ENCODE peak calls at places on chromosomes 5 and 9, in eight cellular contexts. One of them, this sample, is unnamed. For H3K4me1, the result is how much of the 10 kb centered on the place peaks cover.

GRCh38 chr9:133731876-133732321 is 6.3 kb downstream of the SARDH start:
- DNase-seq in left ventricle myocardium inferior: no peak
- DNase-seq in neuronal stem cell: peak
- DNase-seq in mammary epithelial cell: peak
- DNase-seq in HCT116: peak
- DNase-seq in effector memory CD4-positive, alpha-beta T cell: no peak
- DNase-seq in mucosa of descending colon: no peak
- DNase-seq in IMR-90: peak
- DNase-seq in this sample: peak

GRCh38 chr5:103780794-103781193 is 218.2 kb upstream of the NUDT12 start:
- DNase-seq in left ventricle myocardium inferior: no peak
- DNase-seq in neuronal stem cell: no peak
- DNase-seq in mammary epithelial cell: no peak
- DNase-seq in HCT116: no peak
- DNase-seq in effector memory CD4-positive, alpha-beta T cell: no peak
- DNase-seq in mucosa of descending colon: no peak
- DNase-seq in IMR-90: no peak
- DNase-seq in this sample: no peak

GRCh38 chr9:78856144-78856543 is 559.2 kb downstream of the PSAT1 start:
- DNase-seq in left ventricle myocardium inferior: no peak
- DNase-seq in neuronal stem cell: no peak
- DNase-seq in mammary epithelial cell: peak
- DNase-seq in HCT116: no peak
- DNase-seq in effector memory CD4-positive, alpha-beta T cell: no peak
- DNase-seq in mucosa of descending colon: no peak
- DNase-seq in IMR-90: peak
- DNase-seq in this sample: no peak

GRCh38 chr5:9733456-9733855 is 103.3 kb upstream of the TAS2R1 start:
- DNase-seq in left ventricle myocardium inferior: no peak
- DNase-seq in neuronal stem cell: no peak
- DNase-seq in mammary epithelial cell: no peak
- DNase-seq in HCT116: no peak
- DNase-seq in effector memory CD4-positive, alpha-beta T cell: no peak
- DNase-seq in mucosa of descending colon: no peak
- DNase-seq in IMR-90: peak
- DNase-seq in this sample: no peak

GRCh38 chr5:7261049-7261448 is 134.9 kb upstream of the ADCY2 start:
- DNase-seq in left ventricle myocardium inferior: no peak
- DNase-seq in neuronal stem cell: peak
- DNase-seq in mammary epithelial cell: no peak
- DNase-seq in HCT116: no peak
- DNase-seq in effector memory CD4-positive, alpha-beta T cell: no peak
- DNase-seq in mucosa of descending colon: peak
- DNase-seq in IMR-90: no peak
- DNase-seq in this sample: peak

GRCh38 chr5:77398896-77399295 is 93.2 kb downstream of the WDR41 start:
- DNase-seq in left ventricle myocardium inferior: no peak
- DNase-seq in neuronal stem cell: no peak
- DNase-seq in mammary epithelial cell: no peak
- DNase-seq in HCT116: no peak
- DNase-seq in effector memory CD4-positive, alpha-beta T cell: no peak
- DNase-seq in mucosa of descending colon: no peak
- DNase-seq in IMR-90: no peak
- DNase-seq in this sample: no peak

GRCh38 chr9:79080536-79080935 is 491.2 kb upstream of the TLE4 start:
- DNase-seq in left ventricle myocardium inferior: no peak
- DNase-seq in neuronal stem cell: no peak
- DNase-seq in mammary epithelial cell: peak
- DNase-seq in HCT116: no peak
- DNase-seq in effector memory CD4-positive, alpha-beta T cell: no peak
- DNase-seq in mucosa of descending colon: no peak
- DNase-seq in IMR-90: peak
- DNase-seq in this sample: no peak

GRCh38 chr5:156715287-156715686 is 134.8 kb upstream of the PPP1R2B start:
- DNase-seq in left ventricle myocardium inferior: no peak
- DNase-seq in neuronal stem cell: no peak
- DNase-seq in mammary epithelial cell: no peak
- DNase-seq in HCT116: no peak
- DNase-seq in effector memory CD4-positive, alpha-beta T cell: no peak
- DNase-seq in mucosa of descending colon: no peak
- DNase-seq in IMR-90: no peak
- DNase-seq in this sample: peak

GRCh38 chr9:28782630-28783029 is 1209.3 kb upstream of the C9orf72 start:
- DNase-seq in left ventricle myocardium inferior: no peak
- DNase-seq in neuronal stem cell: no peak
- DNase-seq in mammary epithelial cell: peak
- DNase-seq in HCT116: no peak
- DNase-seq in effector memory CD4-positive, alpha-beta T cell: no peak
- DNase-seq in mucosa of descending colon: no peak
- DNase-seq in IMR-90: no peak
- DNase-seq in this sample: no peak

GRCh38 chr5:108801776-108802175 is 54.1 kb downstream of the FER start:
- DNase-seq in left ventricle myocardium inferior: no peak
- DNase-seq in neuronal stem cell: no peak
- DNase-seq in mammary epithelial cell: peak
- DNase-seq in HCT116: peak
- DNase-seq in effector memory CD4-positive, alpha-beta T cell: no peak
- DNase-seq in mucosa of descending colon: no peak
- DNase-seq in IMR-90: peak
- DNase-seq in this sample: no peak

GRCh38 chr9:77066388-77066787 is 46.9 kb downstream of the FOXB2 start:
- DNase-seq in left ventricle myocardium inferior: no peak
- DNase-seq in neuronal stem cell: no peak
- DNase-seq in mammary epithelial cell: no peak
- DNase-seq in HCT116: no peak
- DNase-seq in effector memory CD4-positive, alpha-beta T cell: no peak
- DNase-seq in mucosa of descending colon: no peak
- DNase-seq in IMR-90: no peak
- DNase-seq in this sample: no peak

GRCh38 chr5:122770479-122770878 is 4.4 kb upstream of the SNX2 start:
- DNase-seq in left ventricle myocardium inferior: no peak
- DNase-seq in neuronal stem cell: no peak
- DNase-seq in mammary epithelial cell: peak
- DNase-seq in HCT116: no peak
- DNase-seq in effector memory CD4-positive, alpha-beta T cell: no peak
- DNase-seq in mucosa of descending colon: no peak
- DNase-seq in IMR-90: no peak
- DNase-seq in this sample: no peak

GRCh38 chr9:68685770-68686169 is 19.3 kb upstream of the PIP5K1B start:
- DNase-seq in left ventricle myocardium inferior: no peak
- DNase-seq in neuronal stem cell: no peak
- DNase-seq in mammary epithelial cell: no peak
- DNase-seq in HCT116: peak
- DNase-seq in effector memory CD4-positive, alpha-beta T cell: no peak
- DNase-seq in mucosa of descending colon: peak
- DNase-seq in IMR-90: no peak
- DNase-seq in this sample: peak

GRCh38 chr9:133370680-133371079 is 5.2 kb downstream of the SURF4 start:
- DNase-seq in left ventricle myocardium inferior: no peak
- DNase-seq in neuronal stem cell: no peak
- DNase-seq in mammary epithelial cell: no peak
- DNase-seq in HCT116: no peak
- DNase-seq in effector memory CD4-positive, alpha-beta T cell: peak
- DNase-seq in mucosa of descending colon: peak
- DNase-seq in IMR-90: no peak
- DNase-seq in this sample: no peak

GRCh38 chr5:60024104-60024503 is 130.6 kb upstream of the PDE4D start:
- DNase-seq in left ventricle myocardium inferior: no peak
- DNase-seq in neuronal stem cell: no peak
- DNase-seq in mammary epithelial cell: no peak
- DNase-seq in HCT116: no peak
- DNase-seq in effector memory CD4-positive, alpha-beta T cell: no peak
- DNase-seq in mucosa of descending colon: no peak
- DNase-seq in IMR-90: no peak
- DNase-seq in this sample: no peak

GRCh38 chr5:40464461-40464860 is 215.3 kb upstream of the PTGER4 start:
- DNase-seq in left ventricle myocardium inferior: no peak
- DNase-seq in neuronal stem cell: no peak
- DNase-seq in mammary epithelial cell: no peak
- DNase-seq in HCT116: no peak
- DNase-seq in effector memory CD4-positive, alpha-beta T cell: no peak
- DNase-seq in mucosa of descending colon: no peak
- DNase-seq in IMR-90: peak
- DNase-seq in this sample: no peak

GRCh38 chr5:106875591-106876297 is 795.0 kb downstream of the EFNA5 start:
- DNase-seq in left ventricle myocardium inferior: no peak
- DNase-seq in neuronal stem cell: no peak
- DNase-seq in mammary epithelial cell: peak
- DNase-seq in HCT116: peak
- DNase-seq in effector memory CD4-positive, alpha-beta T cell: no peak
- DNase-seq in mucosa of descending colon: peak
- DNase-seq in IMR-90: peak
- DNase-seq in this sample: peak

GRCh38 chr9:90642570-90643539 is at the start of gene DIRAS2:
- DNase-seq in left ventricle myocardium inferior: peak
- DNase-seq in neuronal stem cell: peak
- DNase-seq in mammary epithelial cell: peak
- DNase-seq in HCT116: peak
- DNase-seq in effector memory CD4-positive, alpha-beta T cell: no peak
- DNase-seq in mucosa of descending colon: peak
- DNase-seq in IMR-90: peak
- DNase-seq in this sample: peak

GRCh38 chr5:53095931-53096525 is 13.5 kb downstream of the MOCS2 start:
- DNase-seq in left ventricle myocardium inferior: peak
- DNase-seq in neuronal stem cell: peak
- DNase-seq in mammary epithelial cell: peak
- DNase-seq in HCT116: peak
- DNase-seq in effector memory CD4-positive, alpha-beta T cell: peak
- DNase-seq in mucosa of descending colon: peak
- DNase-seq in IMR-90: peak
- DNase-seq in this sample: peak

GRCh38 chr5:172870807-172871431 is 36.9 kb downstream of the ERGIC1 start:
- DNase-seq in left ventricle myocardium inferior: no peak
- DNase-seq in neuronal stem cell: no peak
- DNase-seq in mammary epithelial cell: peak
- DNase-seq in HCT116: no peak
- DNase-seq in effector memory CD4-positive, alpha-beta T cell: no peak
- DNase-seq in mucosa of descending colon: no peak
- DNase-seq in IMR-90: no peak
- DNase-seq in this sample: no peak

GRCh38 chr9:89759563-89759962 is 154.8 kb downstream of the GADD45G start:
- DNase-seq in left ventricle myocardium inferior: no peak
- DNase-seq in neuronal stem cell: no peak
- DNase-seq in mammary epithelial cell: no peak
- DNase-seq in HCT116: no peak
- DNase-seq in effector memory CD4-positive, alpha-beta T cell: no peak
- DNase-seq in mucosa of descending colon: no peak
- DNase-seq in IMR-90: no peak
- DNase-seq in this sample: no peak

GRCh38 chr5:125274211-125274610 is 527.8 kb upstream of the ZNF608 start:
- DNase-seq in left ventricle myocardium inferior: no peak
- DNase-seq in neuronal stem cell: no peak
- DNase-seq in mammary epithelial cell: no peak
- DNase-seq in HCT116: no peak
- DNase-seq in effector memory CD4-positive, alpha-beta T cell: no peak
- DNase-seq in mucosa of descending colon: no peak
- DNase-seq in IMR-90: no peak
- DNase-seq in this sample: no peak

GRCh38 chr5:56359809-56360685 is 126.9 kb upstream of the ANKRD55 start:
- DNase-seq in left ventricle myocardium inferior: no peak
- DNase-seq in neuronal stem cell: no peak
- DNase-seq in mammary epithelial cell: no peak
- DNase-seq in HCT116: no peak
- DNase-seq in effector memory CD4-positive, alpha-beta T cell: no peak
- DNase-seq in mucosa of descending colon: no peak
- DNase-seq in IMR-90: peak
- DNase-seq in this sample: no peak

GRCh38 chr9:94974154-94974860 is 247.8 kb downstream of the AOPEP start:
- DNase-seq in left ventricle myocardium inferior: no peak
- DNase-seq in neuronal stem cell: no peak
- DNase-seq in mammary epithelial cell: no peak
- DNase-seq in HCT116: no peak
- DNase-seq in effector memory CD4-positive, alpha-beta T cell: no peak
- DNase-seq in mucosa of descending colon: no peak
- DNase-seq in IMR-90: no peak
- DNase-seq in this sample: no peak
- H3K4me1 ChIP-seq in left ventricle myocardium inferior: under half
- H3K4me1 ChIP-seq in neuronal stem cell: under half
- H3K4me1 ChIP-seq in mammary epithelial cell: under half
- H3K4me1 ChIP-seq in HCT116: under half
- H3K4me1 ChIP-seq in effector memory CD4-positive, alpha-beta T cell: under half
- H3K4me1 ChIP-seq in mucosa of descending colon: under half
- H3K4me1 ChIP-seq in IMR-90: under half
- H3K4me1 ChIP-seq in this sample: half or more

GRCh38 chr5:34674226-34674625 is 18.1 kb downstream of the RAI14 start:
- DNase-seq in left ventricle myocardium inferior: no peak
- DNase-seq in neuronal stem cell: no peak
- DNase-seq in mammary epithelial cell: peak
- DNase-seq in HCT116: no peak
- DNase-seq in effector memory CD4-positive, alpha-beta T cell: no peak
- DNase-seq in mucosa of descending colon: no peak
- DNase-seq in IMR-90: peak
- DNase-seq in this sample: no peak
- H3K4me1 ChIP-seq in left ventricle myocardium inferior: under half
- H3K4me1 ChIP-seq in neuronal stem cell: under half
- H3K4me1 ChIP-seq in mammary epithelial cell: under half
- H3K4me1 ChIP-seq in HCT116: under half
- H3K4me1 ChIP-seq in effector memory CD4-positive, alpha-beta T cell: under half
- H3K4me1 ChIP-seq in mucosa of descending colon: under half
- H3K4me1 ChIP-seq in IMR-90: under half
- H3K4me1 ChIP-seq in this sample: under half

GRCh38 chr9:27471789-27472585 is 52.1 kb upstream of the IFNK start:
- DNase-seq in left ventricle myocardium inferior: peak
- DNase-seq in neuronal stem cell: no peak
- DNase-seq in mammary epithelial cell: peak
- DNase-seq in HCT116: no peak
- DNase-seq in effector memory CD4-positive, alpha-beta T cell: no peak
- DNase-seq in mucosa of descending colon: no peak
- DNase-seq in IMR-90: no peak
- DNase-seq in this sample: no peak

GRCh38 chr9:27475057-27475456 is 49.0 kb upstream of the IFNK start:
- DNase-seq in left ventricle myocardium inferior: no peak
- DNase-seq in neuronal stem cell: no peak
- DNase-seq in mammary epithelial cell: no peak
- DNase-seq in HCT116: no peak
- DNase-seq in effector memory CD4-positive, alpha-beta T cell: no peak
- DNase-seq in mucosa of descending colon: no peak
- DNase-seq in IMR-90: no peak
- DNase-seq in this sample: no peak

GRCh38 chr9:27470291-27470805 is 53.7 kb upstream of the IFNK start:
- DNase-seq in left ventricle myocardium inferior: no peak
- DNase-seq in neuronal stem cell: no peak
- DNase-seq in mammary epithelial cell: no peak
- DNase-seq in HCT116: no peak
- DNase-seq in effector memory CD4-positive, alpha-beta T cell: no peak
- DNase-seq in mucosa of descending colon: no peak
- DNase-seq in IMR-90: no peak
- DNase-seq in this sample: peak

GRCh38 chr9:27474350-27474749 is 49.7 kb upstream of the IFNK start:
- DNase-seq in left ventricle myocardium inferior: no peak
- DNase-seq in neuronal stem cell: no peak
- DNase-seq in mammary epithelial cell: no peak
- DNase-seq in HCT116: no peak
- DNase-seq in effector memory CD4-positive, alpha-beta T cell: no peak
- DNase-seq in mucosa of descending colon: no peak
- DNase-seq in IMR-90: no peak
- DNase-seq in this sample: no peak

GRCh38 chr9:27473135-27473534 is 51.0 kb upstream of the IFNK start:
- DNase-seq in left ventricle myocardium inferior: peak
- DNase-seq in neuronal stem cell: no peak
- DNase-seq in mammary epithelial cell: no peak
- DNase-seq in HCT116: no peak
- DNase-seq in effector memory CD4-positive, alpha-beta T cell: no peak
- DNase-seq in mucosa of descending colon: peak
- DNase-seq in IMR-90: no peak
- DNase-seq in this sample: peak
- H3K4me1 ChIP-seq in left ventricle myocardium inferior: under half
- H3K4me1 ChIP-seq in neuronal stem cell: under half
- H3K4me1 ChIP-seq in mammary epithelial cell: under half
- H3K4me1 ChIP-seq in HCT116: under half
- H3K4me1 ChIP-seq in effector memory CD4-positive, alpha-beta T cell: under half
- H3K4me1 ChIP-seq in mucosa of descending colon: under half
- H3K4me1 ChIP-seq in IMR-90: under half
- H3K4me1 ChIP-seq in this sample: under half

GRCh38 chr5:132219289-132219970 is 8.2 kb downstream of the P4HA2 start:
- DNase-seq in left ventricle myocardium inferior: no peak
- DNase-seq in neuronal stem cell: no peak
- DNase-seq in mammary epithelial cell: no peak
- DNase-seq in HCT116: no peak
- DNase-seq in effector memory CD4-positive, alpha-beta T cell: no peak
- DNase-seq in mucosa of descending colon: no peak
- DNase-seq in IMR-90: no peak
- DNase-seq in this sample: no peak
- H3K4me1 ChIP-seq in left ventricle myocardium inferior: half or more
- H3K4me1 ChIP-seq in neuronal stem cell: under half
- H3K4me1 ChIP-seq in mammary epithelial cell: half or more
- H3K4me1 ChIP-seq in HCT116: under half
- H3K4me1 ChIP-seq in effector memory CD4-positive, alpha-beta T cell: under half
- H3K4me1 ChIP-seq in mucosa of descending colon: under half
- H3K4me1 ChIP-seq in IMR-90: under half
- H3K4me1 ChIP-seq in this sample: under half